ENCODE peak calls at places on chromosomes 3 and 15, in ten cellular contexts. L is fibroblast of lung; X is endodermal cell; O is CD8-positive, alpha-beta memory T cell; V is body of pancreas; T is GM12878; W is ovary; J is mammary epithelial cell; E is IMR-90; G is PC-9. P is an unnamed sample. For H3K36me3 and H3K9me3, the result is how much of the 10 kb centered on the place peaks cover.

GRCh38 chr15:80071652-80072051 is 12.2 kb downstream of the ZFAND6 start:
- DNase-seq in L (no peak), X (no peak), O (no peak), V (no peak), T (no peak), W (no peak), J (no peak), E (no peak), G (no peak), P (no peak)

GRCh38 chr3:77668398-77668797 is 628.5 kb downstream of the ROBO2 start:
- DNase-seq in L (no peak), X (no peak), O (no peak), V (no peak), T (no peak), W (no peak), J (no peak), E (no peak), G (no peak), P (no peak)

GRCh38 chr3:87298111-87298718 is 21.8 kb upstream of the POU1F1 start:
- DNase-seq in L (peak), X (no peak), O (no peak), V (no peak), T (no peak), W (no peak), J (peak), E (peak), G (no peak), P (no peak)

GRCh38 chr15:52020253-52021085 is 1.4 kb downstream of the MAPK6 start:
- DNase-seq in L (peak), X (no peak), O (no peak), V (no peak), T (no peak), W (no peak), J (no peak), E (peak), G (no peak), P (no peak)

GRCh38 chr15:100919481-100920405 is 586 bp downstream of the LRRK1 start:
- DNase-seq in L (peak), X (peak), O (no peak), V (peak), T (no peak), W (peak), J (peak), E (peak), G (no peak), P (peak)

GRCh38 chr15:38612159-38612863 is 47.7 kb upstream of the RASGRP1 start:
- DNase-seq in L (no peak), X (no peak), O (no peak), V (no peak), T (no peak), W (no peak), J (no peak), E (no peak), G (no peak), P (no peak)

GRCh38 chr3:125052671-125053303 is 3.0 kb downstream of the HEG1 start:
- DNase-seq in L (peak), X (peak), O (no peak), V (no peak), T (no peak), W (no peak), J (peak), E (peak), G (no peak), P (peak)

GRCh38 chr15:48962662-48963523 is 826 bp downstream of the SHC4 start:
- DNase-seq in L (peak), X (peak), O (no peak), V (peak), T (no peak), W (peak), J (peak), E (peak), G (no peak), P (peak)

GRCh38 chr3:168952551-168952950 is 711.0 kb downstream of the MECOM start:
- DNase-seq in L (peak), X (no peak), O (no peak), V (no peak), T (no peak), W (no peak), J (peak), E (peak), G (peak), P (no peak)

GRCh38 chr3:161420746-161421145 is 49.4 kb upstream of the SPTSSB start:
- DNase-seq in L (peak), X (peak), O (no peak), V (peak), T (no peak), W (no peak), J (peak), E (peak), G (no peak), P (no peak)

GRCh38 chr15:77897896-77898406 is 179.6 kb downstream of the TBC1D2B start:
- DNase-seq in L (no peak), X (no peak), O (peak), V (no peak), T (no peak), W (no peak), J (no peak), E (no peak), G (no peak), P (no peak)

GRCh38 chr3:52124126-52124525 is 30.1 kb downstream of the POC1A start:
- DNase-seq in L (no peak), X (no peak), O (no peak), V (no peak), T (no peak), W (no peak), J (no peak), E (no peak), G (no peak), P (peak)

GRCh38 chr3:52121813-52122212 is 32.4 kb downstream of the POC1A start:
- DNase-seq in L (no peak), X (no peak), O (no peak), V (no peak), T (no peak), W (no peak), J (no peak), E (no peak), G (no peak), P (peak)

GRCh38 chr3:52122491-52122890 is 31.7 kb downstream of the POC1A start:
- DNase-seq in L (no peak), X (no peak), O (no peak), V (no peak), T (no peak), W (no peak), J (no peak), E (no peak), G (no peak), P (peak)

GRCh38 chr3:52124766-52125165 is 29.5 kb downstream of the POC1A start:
- DNase-seq in L (no peak), X (no peak), O (no peak), V (no peak), T (no peak), W (no peak), J (no peak), E (no peak), G (no peak), P (peak)

GRCh38 chr3:52123106-52123708 is 31.0 kb downstream of the POC1A start:
- DNase-seq in L (peak), X (peak), O (peak), V (peak), T (no peak), W (peak), J (peak), E (peak), G (no peak), P (peak)
- H3K36me3 ChIP-seq in L (under half), X (under half), O (under half), V (under half), T (under half), W (under half), J (under half), E (under half), G (under half), P (under half)

DNA sequence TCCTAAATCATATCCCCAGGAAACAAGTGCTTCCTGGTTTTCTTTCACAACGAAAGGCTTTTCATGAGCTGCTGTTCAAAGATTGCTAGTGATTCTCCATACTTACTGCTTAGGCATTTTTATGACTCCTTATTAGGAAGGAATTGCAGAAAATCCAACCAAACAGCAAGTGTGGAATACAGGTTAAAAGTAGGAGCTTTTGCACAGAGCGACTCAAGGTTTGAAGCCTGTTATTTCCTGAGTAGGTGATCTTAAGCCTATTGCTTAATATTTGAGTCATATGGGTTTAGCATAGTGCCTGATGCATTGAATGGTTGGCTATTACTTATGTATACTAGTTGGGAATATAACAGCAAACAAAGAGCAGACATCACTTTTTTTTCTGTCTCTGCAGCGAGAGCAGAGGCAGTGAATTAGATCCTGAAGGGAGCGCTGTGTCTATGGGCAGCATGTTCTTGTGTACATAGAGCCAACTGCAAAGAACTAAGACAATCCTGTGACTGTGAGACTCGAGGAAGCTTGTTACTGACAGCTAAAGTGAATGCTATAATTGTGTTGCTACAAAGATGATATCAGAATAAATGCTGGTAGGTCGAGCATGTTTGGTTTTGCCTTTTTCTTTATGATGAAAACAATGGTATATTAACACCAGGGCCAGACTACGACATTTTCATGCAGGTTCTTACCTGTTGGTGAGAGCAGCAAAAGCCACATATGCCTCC is 6.3 kb downstream of the TM4SF1 start:
- DNase-seq in L (peak), X (no peak), O (no peak), V (no peak), T (no peak), W (no peak), J (peak), E (peak), G (peak), P (no peak)
- H3K4me3 ChIP-seq in L (no peak), X (no peak), O (no peak), V (no peak), T (no peak), W (no peak), J (no peak), E (no peak), G (peak), P (no peak)

DNA sequence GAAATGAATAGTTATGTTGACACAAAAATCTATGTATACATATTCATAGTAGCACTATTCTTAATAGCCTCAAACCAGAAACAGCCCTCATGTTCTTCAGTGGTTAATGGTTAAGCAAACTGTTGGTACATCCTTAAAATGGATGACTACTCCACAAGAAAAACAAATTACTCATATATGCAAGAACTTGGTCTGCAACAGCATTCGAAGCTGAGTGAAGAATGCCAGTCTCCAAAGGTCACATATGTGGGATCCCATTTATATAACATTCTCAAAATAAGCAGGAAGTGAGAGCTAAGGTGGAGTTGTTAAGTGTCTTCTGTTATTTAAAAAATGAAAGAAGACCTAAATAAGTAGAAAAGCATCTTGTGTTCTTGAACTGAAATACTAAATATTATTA is 365.7 kb downstream of the GABRG3 start:
- DNase-seq in L (peak), X (no peak), O (no peak), V (no peak), T (no peak), W (no peak), J (no peak), E (no peak), G (no peak), P (no peak)
- H3K9me3 ChIP-seq in L (under half), X (under half), O (under half), V (under half), T (under half), W (under half), J (under half), E (under half), G (under half), P (under half)

DNA sequence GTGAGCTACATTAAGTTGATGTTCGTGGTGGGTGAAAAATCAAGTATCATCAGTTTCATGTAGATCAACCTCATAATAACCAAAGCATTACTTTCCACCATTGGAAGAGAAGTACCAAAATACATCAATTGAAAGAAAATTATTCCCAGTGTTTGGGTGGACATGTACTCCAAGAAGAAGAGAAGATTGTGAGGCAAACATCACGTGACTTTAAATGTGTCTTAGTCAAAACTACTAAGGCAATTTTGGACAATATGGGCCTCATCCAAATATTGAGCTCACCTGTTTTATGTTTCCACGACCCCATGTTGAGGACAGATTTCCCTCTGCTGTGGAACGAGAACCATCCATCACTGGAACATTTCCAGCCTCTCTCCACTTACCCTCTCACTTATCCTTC is 303.0 kb upstream of the LMCD1 start:
- DNase-seq in L (no peak), X (no peak), O (no peak), V (no peak), T (no peak), W (no peak), J (no peak), E (no peak), G (no peak), P (no peak)
- H3K36me3 ChIP-seq in L (under half), X (under half), O (under half), V (under half), T (under half), W (under half), J (under half), E (under half), G (under half), P (under half)

GRCh38 chr3:110069641-110070538 is 732.5 kb upstream of the DPPA4 start:
- DNase-seq in L (peak), X (no peak), O (no peak), V (no peak), T (no peak), W (no peak), J (peak), E (peak), G (no peak), P (no peak)
- H3K4me3 ChIP-seq in L (no peak), X (no peak), O (no peak), V (no peak), T (no peak), W (no peak), J (no peak), E (no peak), G (no peak), P (no peak)

GRCh38 chr15:27238209-27238608 is 267.2 kb downstream of the GABRG3 start:
- DNase-seq in L (no peak), X (peak), O (no peak), V (no peak), T (no peak), W (no peak), J (no peak), E (no peak), G (no peak), P (no peak)
- H3K9me3 ChIP-seq in L (under half), X (under half), O (under half), V (under half), T (under half), W (under half), J (under half), E (under half), G (under half), P (under half)

DNA sequence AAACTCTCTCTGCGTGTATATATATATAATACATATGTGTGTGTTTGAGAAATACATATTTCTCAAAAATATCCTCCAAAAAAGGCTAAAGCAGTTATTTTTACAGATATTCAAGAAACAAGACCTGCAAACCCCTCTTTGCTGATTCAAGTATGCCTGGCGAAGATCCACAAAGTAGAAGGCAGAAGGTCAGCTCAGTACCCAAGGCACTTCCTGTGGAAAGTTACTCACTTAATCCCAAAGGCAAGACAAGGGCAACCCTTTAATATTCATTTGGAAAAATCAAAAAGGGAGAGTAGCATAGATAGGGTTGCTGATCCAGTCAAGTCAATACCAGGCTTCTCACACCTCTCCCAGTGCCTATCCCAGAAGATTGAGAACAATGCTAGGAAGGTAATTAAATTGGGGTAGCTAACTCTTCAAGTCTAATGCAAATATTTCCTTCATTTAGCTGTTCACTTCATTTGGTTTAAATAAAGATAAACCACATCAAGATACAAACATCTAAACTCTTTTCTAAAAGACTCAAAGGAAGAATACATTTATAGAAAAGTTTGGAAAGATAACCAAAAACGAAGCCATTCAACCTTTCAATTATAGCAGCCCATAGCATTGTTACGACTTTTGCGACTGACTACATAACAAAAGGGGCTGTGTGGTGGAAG is 7.2 kb downstream of the COX17 start:
- DNase-seq in L (no peak), X (no peak), O (no peak), V (no peak), T (no peak), W (no peak), J (no peak), E (no peak), G (no peak), P (no peak)
- H3K36me3 ChIP-seq in L (under half), X (half or more), O (under half), V (under half), T (under half), W (under half), J (under half), E (under half), G (under half), P (under half)

GRCh38 chr3:102478160-102478559 is 43.3 kb downstream of the ZPLD1 start:
- DNase-seq in L (no peak), X (no peak), O (no peak), V (no peak), T (no peak), W (no peak), J (no peak), E (no peak), G (no peak), P (no peak)
- H3K4me3 ChIP-seq in L (no peak), X (no peak), O (no peak), V (no peak), T (no peak), W (no peak), J (no peak), E (no peak), G (no peak), P (no peak)